ENCODE peak calls at places on chromosomes 1 and 21, in four cellular contexts. W, B, P and A are unnamed samples.

GRCh38 chr1:199932462-199932861 is 95.0 kb upstream of the NR5A2 start:
- DNase-seq in W (no peak), B (no peak), P (no peak), A (no peak)

GRCh38 chr1:241465673-241466072 is 53.9 kb downstream of the FH start:
- DNase-seq in W (no peak), B (no peak), P (peak), A (no peak)

GRCh38 chr1:33641099-33641830 is 168.8 kb downstream of the ZSCAN20 start:
- DNase-seq in W (peak), B (peak), P (peak), A (peak)

GRCh38 chr21:36113647-36114428 is 21.0 kb upstream of the CBR3 start:
- DNase-seq in W (peak), B (no peak), P (no peak), A (no peak)

GRCh38 chr21:17446737-17447136 is 66.1 kb upstream of the CXADR start:
- DNase-seq in W (no peak), B (no peak), P (peak), A (no peak)

GRCh38 chr1:108877858-108878257 is 1.1 kb downstream of the GPSM2 start:
- DNase-seq in W (no peak), B (peak), P (no peak), A (no peak)

GRCh38 chr21:46617267-46618051 is 12.6 kb upstream of the S100B start:
- DNase-seq in W (no peak), B (peak), P (no peak), A (no peak)

GRCh38 chr1:213119794-213120193 is 68.8 kb downstream of the RPS6KC1 start:
- DNase-seq in W (no peak), B (no peak), P (no peak), A (no peak)

GRCh38 chr1:49102752-49103151 is 326.1 kb upstream of the BEND5 start:
- DNase-seq in W (no peak), B (peak), P (peak), A (no peak)

GRCh38 chr21:25385912-25386474 is 221.3 kb downstream of the MRPL39 start:
- DNase-seq in W (peak), B (peak), P (peak), A (peak)

GRCh38 chr1:170126691-170127090 is 19.1 kb upstream of the NTMT2 start:
- DNase-seq in W (no peak), B (peak), P (peak), A (peak)

GRCh38 chr1:100400332-100400933 is 48.1 kb downstream of the CDC14A start:
- DNase-seq in W (peak), B (no peak), P (no peak), A (no peak)

GRCh38 chr1:112743174-112744018 is 28.3 kb upstream of the PPM1J start:
- DNase-seq in W (no peak), B (peak), P (no peak), A (no peak)

GRCh38 chr1:21254335-21254951 is 35.8 kb downstream of the ECE1 start:
- DNase-seq in W (no peak), B (no peak), P (no peak), A (peak)

GRCh38 chr1:175168782-175169181 is 23.8 kb downstream of the KIAA0040 start:
- DNase-seq in W (no peak), B (no peak), P (no peak), A (no peak)

GRCh38 chr1:195562074-195562473 is 1046.2 kb downstream of the KCNT2 start:
- DNase-seq in W (no peak), B (no peak), P (no peak), A (no peak)

GRCh38 chr1:119316870-119317416 is 51.6 kb upstream of the HAO2 start:
- DNase-seq in W (no peak), B (no peak), P (no peak), A (no peak)

GRCh38 chr1:163509126-163509525 is 187.4 kb downstream of the NUF2 start:
- DNase-seq in W (no peak), B (no peak), P (peak), A (no peak)

GRCh38 chr1:158103275-158103674 is 77.4 kb upstream of the CD1D start:
- DNase-seq in W (no peak), B (no peak), P (no peak), A (no peak)

GRCh38 chr1:158104891-158105290 is 75.8 kb upstream of the CD1D start:
- DNase-seq in W (no peak), B (no peak), P (no peak), A (no peak)

GRCh38 chr1:158105342-158105741 is 75.4 kb upstream of the CD1D start:
- DNase-seq in W (no peak), B (no peak), P (no peak), A (no peak)

GRCh38 chr1:158101944-158102343 is 78.8 kb upstream of the CD1D start:
- DNase-seq in W (no peak), B (peak), P (peak), A (peak)

GRCh38 chr1:158103860-158104522 is 76.7 kb upstream of the CD1D start:
- DNase-seq in W (no peak), B (no peak), P (no peak), A (no peak)
- TF ChIP-seq CTCF in W (no peak), B (no peak), P (no peak), A (no peak)

GRCh38 chr1:34792424-34792823 is 375 bp upstream of the GJA4 start:
- DNase-seq in W (no peak), B (no peak), P (no peak), A (no peak)

GRCh38 chr1:34794790-34795180 is 2.0 kb downstream of the GJA4 start:
- DNase-seq in W (no peak), B (no peak), P (no peak), A (no peak)

GRCh38 chr1:34794001-34794789 is 1.4 kb downstream of the GJA4 start:
- DNase-seq in W (no peak), B (no peak), P (no peak), A (no peak)

GRCh38 chr1:34790985-34791384 is 1.8 kb upstream of the GJA4 start:
- DNase-seq in W (no peak), B (no peak), P (no peak), A (no peak)

DNA sequence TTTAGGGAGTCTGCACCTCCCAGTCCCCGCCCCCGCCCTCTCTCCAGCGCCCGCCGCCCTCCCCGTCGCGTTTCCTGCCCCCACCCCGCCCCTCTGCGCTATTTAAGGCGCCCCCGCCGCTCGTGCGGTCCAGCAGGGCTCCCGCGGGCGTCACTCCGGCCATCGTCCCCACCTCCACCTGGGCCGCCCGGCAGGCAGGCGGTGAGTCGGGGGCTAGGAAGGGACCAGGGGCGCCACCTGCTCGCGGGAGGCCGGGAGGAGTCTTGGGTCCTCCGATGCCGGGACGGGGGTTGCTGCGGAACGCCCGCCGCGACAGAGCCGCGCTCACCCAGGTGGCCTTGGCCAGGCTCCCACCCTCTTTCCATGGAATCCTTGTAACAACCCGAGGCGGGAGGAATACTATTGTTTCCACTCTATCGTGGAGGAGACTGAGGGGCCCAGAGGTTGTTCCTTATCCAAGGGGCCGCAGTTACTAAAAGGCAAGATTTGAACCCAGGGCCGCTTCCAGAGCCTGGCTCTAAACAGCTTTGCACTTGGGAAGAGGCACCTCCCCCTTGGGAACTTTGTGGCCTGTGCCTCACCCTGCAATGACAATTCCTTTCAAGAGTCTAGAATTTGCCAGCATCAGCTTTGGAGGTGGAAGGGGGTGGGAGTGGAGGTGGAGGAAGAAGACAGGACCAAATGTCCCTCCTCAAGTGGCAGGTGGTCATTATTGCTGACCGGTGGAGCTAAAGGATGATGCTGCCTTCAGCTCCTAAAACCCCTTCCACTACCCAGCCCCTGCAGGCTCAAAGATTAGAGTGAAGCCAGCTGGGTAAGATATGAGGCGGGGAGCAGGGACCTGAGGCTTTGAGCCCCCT is at the start of gene GJA4:
- DNase-seq in W (no peak), B (no peak), P (no peak), A (no peak)
- TF ChIP-seq EZH2 in W (no peak), B (peak), P (peak), A (peak)

GRCh38 chr1:8836228-8836627 is 18.8 kb upstream of the RERE start:
- DNase-seq in W (no peak), B (no peak), P (no peak), A (no peak)

GRCh38 chr1:8825985-8826481 is 8.6 kb upstream of the RERE start:
- DNase-seq in W (no peak), B (peak), P (no peak), A (no peak)

DNA sequence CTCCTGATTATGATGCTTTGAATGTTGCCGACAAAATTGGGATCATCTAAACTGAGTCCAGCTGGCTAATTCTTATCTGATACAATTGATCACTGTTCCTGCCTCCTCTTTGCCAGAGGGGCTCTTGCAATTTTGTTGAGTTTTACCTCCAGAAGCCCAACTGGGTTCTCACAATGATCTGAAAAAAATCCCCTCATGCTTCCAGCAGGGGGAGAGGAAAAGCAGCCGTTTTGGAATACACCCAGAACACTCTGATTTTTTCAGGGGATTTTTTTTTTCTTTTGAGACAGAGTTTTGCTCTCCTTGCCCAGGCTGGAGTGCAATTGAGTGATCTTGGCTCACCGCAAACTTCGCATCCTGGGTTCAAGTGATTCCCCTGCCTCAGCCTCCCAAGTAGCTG is 13.9 kb upstream of the RERE start:
- DNase-seq in W (no peak), B (no peak), P (no peak), A (no peak)
- TF ChIP-seq CTCF in W (no peak), B (peak), P (peak), A (peak)

DNA sequence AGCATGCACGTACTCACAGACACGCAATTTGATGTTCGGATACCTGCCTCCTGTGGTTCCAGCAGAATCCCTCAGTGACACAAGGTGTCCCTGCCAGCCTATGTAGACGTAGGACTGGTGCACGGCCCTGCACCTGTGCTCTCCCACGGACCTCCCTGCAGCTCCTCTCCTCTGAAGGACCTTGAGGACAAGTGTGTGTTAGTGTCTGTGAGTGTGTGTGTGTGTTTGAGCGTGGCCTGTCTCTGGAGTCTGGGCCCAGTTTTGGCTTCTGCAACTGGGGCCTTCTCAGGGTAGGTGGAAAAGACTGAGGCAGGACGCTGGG is 22.5 kb upstream of the DMBX1 start:
- DNase-seq in W (no peak), B (no peak), P (no peak), A (no peak)
- TF ChIP-seq EZH2 in W (no peak), B (peak), P (no peak), A (no peak)

GRCh38 chr1:58074702-58075578 is 471.6 kb downstream of the OMA1 start:
- DNase-seq in W (no peak), B (no peak), P (no peak), A (peak)
- TF ChIP-seq CTCF in W (no peak), B (no peak), P (no peak), A (no peak)

GRCh38 chr1:64486193-64486592 is 16.3 kb downstream of the CACHD1 start:
- DNase-seq in W (no peak), B (no peak), P (no peak), A (no peak)
- TF ChIP-seq EZH2 in W (no peak), B (no peak), P (no peak), A (no peak)

DNA sequence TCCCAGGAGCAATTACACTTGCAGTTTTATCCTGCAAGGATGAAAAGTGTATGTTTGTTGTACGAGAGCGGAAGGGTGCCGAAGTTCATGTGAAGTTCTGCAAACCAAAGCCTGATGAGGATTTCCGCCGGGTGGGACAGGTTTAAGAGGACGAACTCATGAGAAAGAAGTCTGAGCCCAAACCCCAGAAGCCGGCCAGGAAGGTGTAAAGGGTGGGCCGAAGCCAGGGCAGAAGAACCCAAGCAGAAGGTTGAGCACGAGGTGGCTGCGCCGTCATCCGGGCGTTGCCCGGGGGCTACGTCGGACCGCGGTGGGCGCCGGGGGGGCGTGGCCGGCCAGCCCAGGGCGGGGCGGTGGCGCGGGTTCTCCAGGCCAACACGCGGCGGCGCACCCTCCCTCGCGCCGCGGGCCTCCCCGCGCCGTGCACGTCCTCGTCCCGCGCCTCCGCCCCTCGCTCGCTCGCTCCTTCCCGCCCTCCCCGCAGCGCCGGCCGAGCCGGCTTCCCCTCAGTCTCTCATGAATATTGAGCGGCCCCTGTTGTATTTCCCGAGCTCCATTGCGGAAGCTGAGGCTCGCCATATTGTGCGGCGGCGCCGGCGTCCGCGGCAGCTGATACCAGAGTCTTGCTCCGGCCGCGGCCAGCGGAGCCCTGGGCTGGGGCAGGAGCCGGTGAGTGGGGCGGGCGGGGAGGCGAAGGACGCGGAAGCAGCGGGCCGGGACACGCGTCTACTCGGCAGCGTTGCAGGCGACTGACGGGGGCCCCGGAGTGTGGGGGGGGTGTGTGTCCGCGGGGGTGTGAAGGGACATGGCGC is at the start of gene RNF2:
- DNase-seq in W (peak), B (peak), P (peak), A (peak)
- TF ChIP-seq CTCF in W (no peak), B (no peak), P (no peak), A (peak)

GRCh38 chr1:50373532-50373931 is 49.7 kb downstream of the DMRTA2 start:
- DNase-seq in W (no peak), B (no peak), P (no peak), A (no peak)

GRCh38 chr1:50371749-50372148 is 51.5 kb downstream of the DMRTA2 start:
- DNase-seq in W (no peak), B (no peak), P (peak), A (no peak)

GRCh38 chr1:50369008-50369634 is 54.1 kb downstream of the DMRTA2 start:
- DNase-seq in W (no peak), B (no peak), P (no peak), A (no peak)

GRCh38 chr1:50368179-50369007 is 54.9 kb downstream of the DMRTA2 start:
- DNase-seq in W (peak), B (no peak), P (peak), A (peak)

GRCh38 chr1:50369830-50370229 is 53.4 kb downstream of the DMRTA2 start:
- DNase-seq in W (peak), B (no peak), P (peak), A (no peak)
- TF ChIP-seq EZH2 in W (no peak), B (no peak), P (no peak), A (no peak)

DNA sequence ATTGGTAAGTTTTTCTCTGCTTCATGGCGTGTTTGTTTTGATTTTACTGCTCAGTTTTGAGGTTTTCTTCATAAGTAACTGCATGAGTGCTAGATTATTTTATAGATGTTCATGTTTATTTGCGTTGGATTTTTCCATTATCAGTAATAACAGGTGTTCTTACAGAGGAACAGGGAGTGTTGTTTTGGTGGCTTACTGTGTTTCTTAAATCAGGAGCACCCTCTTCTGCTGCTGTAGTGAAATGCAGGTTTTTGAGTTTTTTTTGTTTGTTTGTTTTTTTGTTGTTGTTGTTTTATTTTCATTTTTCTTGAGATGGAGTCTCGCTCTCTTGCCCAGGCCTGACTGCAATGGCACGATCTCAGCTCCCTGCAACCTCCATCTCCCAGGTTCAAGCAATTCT is 32.6 kb downstream of the CTBS start:
- DNase-seq in W (no peak), B (no peak), P (no peak), A (no peak)
- TF ChIP-seq CTCF in W (peak), B (peak), P (peak), A (peak)